ENCODE peak calls at places on chromosomes 13 and 19, in seven cellular contexts. F is fibroblast of mammary gland, M is neural progenitor cell, D is upper lobe of right lung, R is DND-41, T is cardiac muscle cell, Y is OCI-LY7. L is an unnamed sample.

GRCh38 chr19:3643592-3644313 is 17.2 kb upstream of the CACTIN start:
- DNase-seq in M (no peak), T (no peak), Y (no peak), F (no peak), D (no peak), R (no peak), L (no peak)

GRCh38 chr13:44329909-44330545 is 43.6 kb upstream of the SERP2 start:
- DNase-seq in M (no peak), D (no peak), Y (no peak), R (no peak), F (no peak), T (no peak), L (no peak)

GRCh38 chr19:9485140-9485539 is 13.3 kb downstream of the ZNF560 start:
- DNase-seq in Y (no peak), T (no peak), D (no peak), M (no peak), R (no peak), F (no peak), L (no peak)

GRCh38 chr13:99386911-99387788 is 80.0 kb upstream of the GPR183 start:
- DNase-seq in F (peak; percentile 32), R (peak; percentile 80), Y (peak; percentile 72), D (peak; percentile 85), T (peak; percentile 59), M (peak; percentile 73), L (no peak)

GRCh38 chr13:106521101-106521799 is 14.2 kb downstream of the EFNB2 start:
- DNase-seq in M (no peak), F (no peak), Y (no peak), R (no peak), T (no peak), D (no peak), L (no peak)

GRCh38 chr19:43132696-43133095 is 50.2 kb upstream of the PSG2 start:
- DNase-seq in M (no peak), Y (no peak), D (no peak), R (no peak), T (no peak), F (peak; percentile 7), L (no peak)

GRCh38 chr13:108960006-108960405 is 330.6 kb downstream of the MYO16 start:
- DNase-seq in F (no peak), M (no peak), R (no peak), Y (no peak), T (no peak), D (no peak), L (no peak)

GRCh38 chr13:113122571-113123225 is at the start of gene F10:
- DNase-seq in D (peak; percentile 68), R (no peak), T (peak; percentile 52), M (peak; percentile 72), Y (no peak), F (peak; percentile 63), L (peak; percentile 86)

GRCh38 chr19:11814707-11815050 is 606 bp downstream of the ZNF440 start:
- DNase-seq in T (peak; percentile 30), R (no peak), Y (no peak), M (peak; percentile 37), F (peak; percentile 53), D (no peak), L (peak; percentile 54)

GRCh38 chr19:44747739-44748425 is 626 bp upstream of the BCL3 start:
- DNase-seq in F (no peak), D (peak; percentile 89), M (peak; percentile 17), Y (no peak), R (peak; percentile 6), T (peak; percentile 46), L (peak; percentile 61)

GRCh38 chr19:3606690-3607289 is at the start of gene TBXA2R:
- DNase-seq in D (peak; percentile 83), T (peak; percentile 28), M (peak; percentile 64), F (peak; percentile 49), R (no peak), Y (peak; percentile 27), L (peak; percentile 82)

GRCh38 chr13:65808061-65808460 is 1422.1 kb downstream of the PCDH9 start:
- DNase-seq in F (peak; percentile 49), D (no peak), M (no peak), Y (no peak), R (no peak), T (no peak), L (peak; percentile 17)

GRCh38 chr19:38095411-38096308 is 128.4 kb downstream of the DPF1 start:
- DNase-seq in F (peak; percentile 71), R (peak; percentile 76), Y (peak; percentile 73), T (peak; percentile 74), D (peak; percentile 79), M (peak; percentile 89), L (peak; percentile 75)

GRCh38 chr19:4780860-4781259 is 10.7 kb upstream of the FEM1A start:
- DNase-seq in Y (no peak), M (no peak), D (no peak), T (no peak), R (no peak), F (no peak), L (no peak)

GRCh38 chr19:55384576-55385235 is 614 bp upstream of the TMEM238 start:
- DNase-seq in D (no peak), F (no peak), Y (peak; percentile 63), R (peak; percentile 60), T (no peak), M (no peak), L (no peak)

GRCh38 chr19:55385236-55385748 is 440 bp upstream of the RPL28 start:
- DNase-seq in F (peak; percentile 95), D (peak; percentile 97), M (peak; percentile 98), T (peak; percentile 97), R (peak; percentile 97), Y (peak; percentile 96), L (peak; percentile 98)

GRCh38 chr19:55385749-55386514 is at the start of gene RPL28:
- DNase-seq in D (peak; percentile 98), T (peak; percentile 98), R (peak; percentile 99), F (peak; percentile 97), Y (peak; percentile 99), M (peak; percentile 99), L (peak; percentile 96)

GRCh38 chr19:55387736-55388497 is 2.2 kb downstream of the RPL28 start:
- DNase-seq in T (no peak), F (no peak), Y (no peak), R (no peak), M (no peak), D (no peak), L (no peak)

DNA sequence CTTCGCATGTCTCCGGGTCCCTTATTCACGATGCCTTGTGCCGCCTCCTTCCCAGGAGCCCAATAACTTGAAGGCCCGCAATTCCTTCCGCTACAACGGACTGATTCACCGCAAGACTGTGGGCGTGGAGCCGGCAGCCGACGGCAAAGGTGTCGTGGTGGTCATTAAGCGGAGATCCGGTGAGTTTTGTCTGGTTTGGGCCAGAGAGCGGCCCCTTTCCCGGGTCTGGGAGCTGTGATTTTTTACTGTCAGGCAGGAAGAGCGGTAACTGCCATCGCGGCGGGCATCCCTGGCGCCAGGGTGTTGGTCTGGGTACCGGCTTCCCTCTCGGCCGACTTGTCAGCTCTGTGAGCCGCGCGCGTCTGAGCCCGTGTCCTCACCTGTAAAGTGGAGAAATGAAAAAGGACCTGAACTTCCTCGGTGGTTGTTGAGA is 799 bp downstream of the RPL28 start:
- DNase-seq in F (no peak), D (no peak), M (no peak), R (no peak), T (no peak), Y (no peak), L (peak; percentile 40)
- TF ChIP-seq CTCF in F (no peak), D (no peak), M (no peak), R (no peak), T (no peak), Y (no peak), L (no peak)

GRCh38 chr13:40651866-40652587 is 14.4 kb downstream of the FOXO1 start:
- DNase-seq in Y (peak; percentile 69), R (no peak), M (no peak), D (no peak), T (no peak), F (no peak), L (no peak)

GRCh38 chr13:40648841-40649240 is 17.6 kb downstream of the FOXO1 start:
- DNase-seq in R (no peak), D (no peak), M (no peak), T (peak; percentile 36), F (no peak), Y (peak; percentile 32), L (no peak)

GRCh38 chr13:40656358-40656757 is 10.1 kb downstream of the FOXO1 start:
- DNase-seq in Y (no peak), F (no peak), M (no peak), R (no peak), D (no peak), T (no peak), L (no peak)

GRCh38 chr13:40653558-40654318 is 12.7 kb downstream of the FOXO1 start:
- DNase-seq in R (no peak), T (no peak), D (no peak), F (no peak), Y (peak; percentile 58), M (peak; percentile 20), L (no peak)

GRCh38 chr13:40652588-40652940 is 13.9 kb downstream of the FOXO1 start:
- DNase-seq in R (no peak), D (no peak), T (no peak), M (no peak), Y (peak; percentile 77), F (no peak), L (no peak)
- H3K4me3 ChIP-seq in R (no peak overlapping the region), D (no peak overlapping the region), T (no peak overlapping the region), M (no peak overlapping the region), Y (peak overlapping the region; percentile 64), F (no peak overlapping the region), L (no peak overlapping the region)

DNA sequence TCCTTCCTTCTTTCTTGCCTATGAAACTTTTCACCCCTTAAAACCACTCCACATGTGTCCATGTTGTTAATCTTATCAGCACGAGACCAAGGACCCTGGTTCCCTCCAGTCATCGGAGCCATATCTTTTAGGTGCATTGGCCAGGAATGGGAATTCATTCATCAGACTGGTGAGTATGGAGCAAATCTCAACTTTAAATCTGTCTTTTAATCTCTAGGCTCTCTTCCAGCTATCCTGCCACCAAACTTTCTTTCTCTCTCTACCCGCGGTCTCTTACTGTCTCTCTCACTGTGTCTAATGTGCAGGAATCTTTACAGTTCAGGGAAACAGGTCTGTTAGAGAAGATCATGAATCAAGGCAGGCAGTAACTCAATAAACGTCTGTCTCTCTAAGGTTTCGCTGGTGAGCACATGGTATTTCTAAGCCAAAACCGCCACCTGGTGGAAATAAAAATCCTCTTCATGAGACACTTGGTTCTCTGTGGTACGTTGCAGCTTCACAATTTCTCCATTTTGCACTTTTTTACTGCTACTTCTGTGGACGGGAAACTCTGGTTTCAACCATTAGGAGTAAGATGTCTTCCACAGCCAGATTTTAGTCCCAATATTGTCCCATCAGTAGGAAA is 16.1 kb downstream of the LGALS16 start:
- DNase-seq in Y (peak; percentile 73), F (peak; percentile 50), T (peak; percentile 67), D (no peak), M (peak; percentile 78), R (peak; percentile 23), L (peak; percentile 20)
- TF ChIP-seq CTCF in Y (peak; percentile 82), F (peak; percentile 50), T (peak; percentile 42), D (peak; percentile 50), M (peak; percentile 73), R (peak; percentile 68), L (peak; percentile 35)

DNA sequence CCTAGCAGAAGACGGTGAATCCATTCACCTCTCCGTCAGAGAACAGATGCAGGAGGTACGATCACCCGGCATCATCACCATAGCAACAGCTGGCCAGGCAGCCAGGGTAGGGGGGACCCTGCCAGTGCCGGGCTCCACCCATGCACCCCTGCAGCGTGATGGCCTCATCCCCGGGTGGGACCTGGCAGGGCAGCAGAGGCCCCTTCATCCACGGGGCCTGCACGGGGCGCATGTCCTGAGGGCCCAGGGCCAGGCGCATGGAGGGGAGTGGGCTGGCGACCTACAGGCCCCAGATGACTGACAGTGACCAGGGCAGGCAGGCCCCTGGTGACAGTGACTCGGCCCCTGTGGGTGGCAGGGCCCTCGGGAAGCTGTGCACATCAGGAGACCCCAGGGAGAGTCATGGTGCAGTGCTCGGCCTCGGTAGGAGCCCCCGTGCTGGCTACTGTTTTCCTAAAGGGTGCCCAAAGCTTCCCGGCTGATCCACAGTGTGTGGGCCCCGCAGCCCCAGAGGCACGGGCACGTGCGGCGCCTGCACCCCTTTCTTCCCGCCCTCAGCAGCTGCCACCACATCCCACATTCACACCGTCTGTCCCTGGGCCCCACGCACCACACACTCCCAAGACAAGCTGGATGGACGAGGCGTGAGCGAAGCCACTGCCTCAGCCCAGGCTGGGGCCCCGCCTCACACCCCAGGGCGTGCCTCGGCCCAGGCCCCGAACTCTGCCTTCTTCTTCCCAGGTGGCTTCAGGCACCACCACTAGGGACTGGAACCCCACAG is 4.8 kb downstream of the RNF126 start:
- DNase-seq in M (no peak), T (no peak), F (no peak), R (no peak), Y (no peak), D (no peak), L (no peak)
- H3K4me3 ChIP-seq in M (no peak overlapping the region), T (no peak overlapping the region), F (no peak overlapping the region), R (no peak overlapping the region), Y (no peak overlapping the region), D (no peak overlapping the region), L (no peak overlapping the region)

L was measured in foreskin fibroblast.